ENCODE peak calls at places on chromosomes 12 and 14, in seven cellular contexts. M is prostate gland; Q is SK-N-SH; K is neuronal stem cell; O is left ventricle myocardium inferior; T is body of pancreas; W is CD4-positive, alpha-beta memory T cell. X is an unnamed sample. For H3K9me3, the result is how much of the 10 kb centered on the place peaks cover.

GRCh38 chr14:104133496-104133895 is 4.9 kb upstream of the KIF26A start:
- DNase-seq in T (no peak), M (no peak), K (no peak), O (no peak), Q (peak), W (no peak), X (no peak)

GRCh38 chr12:19779393-19780056 is 340.2 kb downstream of the AEBP2 start:
- DNase-seq in Q (no peak), T (no peak), K (no peak), M (no peak), W (no peak), O (peak), X (peak)

GRCh38 chr14:77145975-77146740 is 4.6 kb upstream of the ZDHHC22 start:
- DNase-seq in O (no peak), W (no peak), Q (peak), M (no peak), T (no peak), K (no peak), X (no peak)

GRCh38 chr12:92784795-92785562 is 82.2 kb downstream of the PLEKHG7 start:
- DNase-seq in O (no peak), K (peak), T (no peak), W (peak), Q (peak), M (peak), X (peak)

GRCh38 chr14:68255697-68256178 is 436.2 kb downstream of the RAD51B start:
- DNase-seq in K (no peak), O (no peak), M (no peak), Q (no peak), T (no peak), W (no peak), X (no peak)

GRCh38 chr12:12357697-12358476 is 1.0 kb downstream of the BORCS5 start:
- DNase-seq in M (no peak), T (no peak), O (no peak), W (no peak), K (no peak), Q (no peak), X (no peak)

GRCh38 chr12:69406217-69406616 is 46.7 kb downstream of the YEATS4 start:
- DNase-seq in M (no peak), O (no peak), K (no peak), W (no peak), T (no peak), Q (no peak), X (no peak)

GRCh38 chr12:88258396-88258795 is 116.3 kb downstream of the TMTC3 start:
- DNase-seq in K (no peak), W (no peak), Q (no peak), O (no peak), M (no peak), T (no peak), X (no peak)

GRCh38 chr12:70686907-70687306 is 49.7 kb upstream of the PTPRB start:
- DNase-seq in T (no peak), K (no peak), M (no peak), Q (no peak), W (no peak), O (no peak), X (no peak)

GRCh38 chr12:53340398-53340797 is 4.2 kb upstream of the SP7 start:
- DNase-seq in M (no peak), Q (peak), T (no peak), K (no peak), W (no peak), O (no peak), X (no peak)

GRCh38 chr14:76985540-76986260 is 42.8 kb downstream of the IRF2BPL start:
- DNase-seq in Q (no peak), W (no peak), M (no peak), K (no peak), O (no peak), T (no peak), X (no peak)

GRCh38 chr12:45415393-45415817 is 199.5 kb downstream of the ANO6 start:
- DNase-seq in T (no peak), O (peak), M (no peak), K (no peak), W (no peak), Q (no peak), X (peak)

GRCh38 chr14:75015496-75015895 is 12.8 kb downstream of the EIF2B2 start:
- DNase-seq in W (no peak), O (no peak), M (no peak), T (no peak), K (no peak), Q (no peak), X (no peak)

GRCh38 chr12:101599771-101600486 is 5.2 kb downstream of the MYBPC1 start:
- DNase-seq in W (no peak), Q (no peak), M (no peak), O (no peak), T (no peak), K (no peak), X (peak)

GRCh38 chr14:67815573-67816235 is 686 bp downstream of the ZFYVE26 start:
- DNase-seq in K (no peak), T (no peak), O (no peak), Q (no peak), W (no peak), M (no peak), X (no peak)

GRCh38 chr12:97502600-97502999 is 40.0 kb downstream of the RMST start:
- DNase-seq in O (no peak), T (no peak), Q (no peak), K (no peak), M (no peak), W (no peak), X (no peak)

GRCh38 chr14:103847439-103847953 is at the start of gene PPP1R13B:
- DNase-seq in Q (peak), K (peak), W (peak), M (peak), O (peak), T (peak), X (peak)

GRCh38 chr12:89742337-89743022 is 33.8 kb upstream of the ATP2B1 start:
- DNase-seq in Q (no peak), M (no peak), W (no peak), K (no peak), T (no peak), O (no peak), X (no peak)

GRCh38 chr12:108804361-108804949 is 52.9 kb downstream of the SSH1 start:
- DNase-seq in O (peak), M (no peak), K (no peak), W (no peak), Q (peak), T (no peak), X (peak)

GRCh38 chr12:96250119-96250685 is 56.0 kb downstream of the ELK3 start:
- DNase-seq in W (no peak), K (no peak), Q (no peak), T (no peak), M (no peak), O (no peak), X (no peak)

GRCh38 chr12:103751600-103751999 is 89.4 kb downstream of the NT5DC3 start:
- DNase-seq in K (no peak), T (no peak), Q (no peak), W (no peak), M (no peak), O (no peak), X (peak)

GRCh38 chr14:22508150-22508457 is 80.9 kb downstream of the DAD1 start:
- DNase-seq in O (no peak), K (no peak), W (no peak), Q (no peak), M (no peak), T (no peak), X (no peak)
- H3K27ac ChIP-seq in O (no peak), K (no peak), W (peak), Q (no peak), M (no peak), T (no peak), X (peak)

DNA sequence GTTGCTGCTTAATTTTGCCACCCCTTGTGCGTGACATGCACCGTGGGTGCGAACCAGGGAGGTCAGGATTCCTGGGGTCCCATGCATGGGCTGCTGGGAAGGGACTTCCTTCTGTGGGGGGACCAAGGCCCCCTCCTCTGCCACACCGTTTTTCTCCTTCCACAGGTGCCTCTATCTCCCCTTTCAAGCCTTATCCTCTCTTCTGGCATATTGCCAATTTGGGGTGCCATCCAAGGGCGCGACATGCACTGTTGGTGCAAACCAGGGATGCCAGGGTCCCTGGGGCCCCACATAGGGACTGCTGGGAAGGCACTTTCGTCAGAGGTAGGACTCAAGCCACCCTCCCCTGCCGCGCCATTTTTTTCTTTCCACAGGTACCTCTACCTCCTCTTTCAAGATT is 289.0 kb downstream of the ALG10 start:
- DNase-seq in O (no peak), M (no peak), T (no peak), Q (no peak), W (no peak), K (no peak), X (no peak)
- H3K9me3 ChIP-seq in O (half or more), M (under half), T (under half), Q (under half), W (under half), K (half or more), X (under half)

DNA sequence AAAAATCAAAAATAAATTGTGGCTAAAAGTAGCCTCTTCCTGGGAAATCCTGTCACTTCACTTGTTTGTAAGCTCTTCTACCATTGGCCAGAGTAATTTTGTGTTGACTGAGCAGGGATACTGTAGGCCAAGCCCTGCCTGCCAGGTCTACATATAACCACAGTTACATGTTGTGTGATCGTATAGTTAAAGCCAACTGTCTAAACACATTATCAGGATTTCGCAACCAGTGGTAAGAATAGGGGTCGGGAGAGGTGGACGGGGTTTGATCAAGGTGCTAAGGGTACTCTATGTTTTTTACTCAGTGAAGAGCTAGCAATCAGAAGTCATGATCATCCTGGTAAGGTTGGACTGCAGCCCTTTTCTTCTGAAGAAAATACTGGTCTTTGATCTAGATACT is 13.4 kb downstream of the ANKRD13A start:
- DNase-seq in O (no peak), W (no peak), M (no peak), T (no peak), K (no peak), Q (no peak), X (no peak)
- H3K27ac ChIP-seq in O (no peak), W (peak), M (no peak), T (no peak), K (no peak), Q (no peak), X (no peak)

DNA sequence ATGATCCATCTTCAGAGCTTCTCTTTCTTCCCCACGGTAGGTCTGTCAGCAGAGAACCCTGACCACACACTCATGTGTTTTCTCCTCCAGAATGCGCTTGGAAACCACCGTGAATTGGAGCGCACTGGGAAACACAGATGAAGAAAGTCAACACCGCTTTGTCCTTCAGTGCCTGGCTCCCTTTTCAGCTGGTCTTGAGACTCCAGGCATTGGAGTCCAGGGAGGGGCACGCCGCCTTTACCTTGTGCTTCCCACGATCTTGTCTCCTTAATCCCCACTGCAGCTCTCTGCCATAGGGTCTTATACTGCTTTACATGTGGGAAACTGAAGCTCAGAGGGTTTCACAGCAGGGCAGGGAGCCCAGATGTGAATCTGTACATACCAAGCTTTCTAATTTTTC is 1.1 kb downstream of the FAM90A1 start:
- DNase-seq in M (no peak), T (no peak), O (no peak), W (no peak), K (no peak), Q (no peak), X (no peak)
- H3K9me3 ChIP-seq in M (under half), T (under half), O (under half), W (under half), K (under half), Q (under half), X (under half)